ENCODE peak calls at places on chromosome 11, in seven cellular contexts. A is testis, V is transverse colon, R is Caco-2, L is stomach, H is colonic mucosa, T is A673. S is an unnamed sample. For H3K4me1, the result is how much of the 10 kb centered on the place peaks cover.

GRCh38 chr11:117193130-117194020 is 5.8 kb upstream of the TAGLN start:
- DNase-seq in A (no peak), V (no peak), R (no peak), L (no peak), H (no peak), T (no peak), S (no peak)

GRCh38 chr11:12232819-12233601 is 122.6 kb downstream of the MICAL2 start:
- DNase-seq in A (no peak), V (no peak), R (peak), L (no peak), H (no peak), T (no peak), S (no peak)

GRCh38 chr11:61555978-61556377 is 24.9 kb downstream of the SYT7 start:
- DNase-seq in A (no peak), V (no peak), R (no peak), L (no peak), H (no peak), T (no peak), S (no peak)

GRCh38 chr11:86147004-86147403 is 78.1 kb upstream of the PICALM start:
- DNase-seq in A (no peak), V (no peak), R (no peak), L (no peak), H (no peak), T (no peak), S (no peak)

GRCh38 chr11:34651551-34651950 is 30.7 kb downstream of the EHF start:
- DNase-seq in A (no peak), V (no peak), R (no peak), L (no peak), H (no peak), T (no peak), S (no peak)

GRCh38 chr11:126405374-126405773 is 49.9 kb downstream of the ST3GAL4 start:
- DNase-seq in A (no peak), V (peak), R (peak), L (peak), H (peak), T (no peak), S (no peak)

GRCh38 chr11:65594991-65595920 is at the start of gene KCNK7:
- DNase-seq in A (no peak), V (peak), R (no peak), L (no peak), H (no peak), T (no peak), S (no peak)

GRCh38 chr11:65417221-65417701 is 5.3 kb upstream of the NEAT1 start:
- DNase-seq in A (peak), V (peak), R (no peak), L (peak), H (no peak), T (no peak), S (peak)

GRCh38 chr11:134532176-134532920 is 120.3 kb upstream of the B3GAT1 start:
- DNase-seq in A (peak), V (no peak), R (no peak), L (peak), H (no peak), T (no peak), S (no peak)

GRCh38 chr11:78202733-78203167 is 14.0 kb downstream of the USP35 start:
- DNase-seq in A (no peak), V (no peak), R (no peak), L (no peak), H (no peak), T (no peak), S (peak)

GRCh38 chr11:122850076-122850631 is 11.9 kb downstream of the CRTAM start:
- DNase-seq in A (no peak), V (no peak), R (no peak), L (no peak), H (no peak), T (peak), S (no peak)

GRCh38 chr11:33266418-33267215 is 9.4 kb downstream of the HIPK3 start:
- DNase-seq in A (peak), V (no peak), R (peak), L (no peak), H (no peak), T (peak), S (peak)

GRCh38 chr11:95924414-95924760 is 480 bp upstream of the MTMR2 start:
- DNase-seq in A (no peak), V (no peak), R (no peak), L (no peak), H (peak), T (peak), S (no peak)

GRCh38 chr11:74347381-74347780 is 35.9 kb upstream of the P4HA3 start:
- DNase-seq in A (no peak), V (no peak), R (no peak), L (no peak), H (no peak), T (no peak), S (no peak)

GRCh38 chr11:79229047-79229446 is 211.8 kb downstream of the TENM4 start:
- DNase-seq in A (no peak), V (no peak), R (no peak), L (no peak), H (no peak), T (no peak), S (no peak)

GRCh38 chr11:61834278-61835004 is 6.3 kb downstream of the FADS2 start:
- DNase-seq in A (peak), V (no peak), R (no peak), L (no peak), H (peak), T (peak), S (no peak)

GRCh38 chr11:42647993-42648392 is 663.8 kb upstream of the API5 start:
- DNase-seq in A (no peak), V (no peak), R (no peak), L (no peak), H (no peak), T (no peak), S (no peak)

GRCh38 chr11:83006877-83007330 is 64.8 kb downstream of the RAB30 start:
- DNase-seq in A (no peak), V (no peak), R (no peak), L (no peak), H (no peak), T (no peak), S (peak)

GRCh38 chr11:14764899-14765527 is 121.4 kb downstream of the PDE3B start:
- DNase-seq in A (no peak), V (no peak), R (no peak), L (no peak), H (no peak), T (no peak), S (no peak)

GRCh38 chr11:47233989-47234668 is 14.5 kb downstream of the ACP2 start:
- DNase-seq in A (peak), V (peak), R (peak), L (no peak), H (no peak), T (peak), S (peak)

GRCh38 chr11:66868726-66869291 is 11.9 kb downstream of the LRFN4 start:
- DNase-seq in A (no peak), V (peak), R (peak), L (peak), H (peak), T (peak), S (peak)

GRCh38 chr11:1232328-1233321 is 9.8 kb downstream of the MUC5B start:
- DNase-seq in A (no peak), V (peak), R (no peak), L (no peak), H (peak), T (no peak), S (no peak)

GRCh38 chr11:96314326-96315050 is 28.5 kb downstream of the MAML2 start:
- DNase-seq in A (no peak), V (peak), R (no peak), L (no peak), H (peak), T (no peak), S (no peak)

GRCh38 chr11:22769081-22769480 is 60.5 kb downstream of the SVIP start:
- DNase-seq in A (no peak), V (no peak), R (no peak), L (no peak), H (no peak), T (no peak), S (no peak)

GRCh38 chr11:128411149-128411548 is 176.2 kb downstream of the ETS1 start:
- DNase-seq in A (no peak), V (no peak), R (no peak), L (no peak), H (no peak), T (no peak), S (no peak)

GRCh38 chr11:68328374-68329091 is 16.1 kb downstream of the LRP5 start:
- DNase-seq in A (peak), V (peak), R (no peak), L (peak), H (peak), T (peak), S (peak)

GRCh38 chr11:104122008-104122635 is 41.8 kb downstream of the PDGFD start:
- DNase-seq in A (no peak), V (no peak), R (no peak), L (no peak), H (no peak), T (no peak), S (peak)

GRCh38 chr11:1220941-1221721 is 1.7 kb upstream of the MUC5B start:
- DNase-seq in A (no peak), V (peak), R (no peak), L (no peak), H (peak), T (no peak), S (no peak)

GRCh38 chr11:26149585-26149984 is 182.3 kb upstream of the ANO3 start:
- DNase-seq in A (peak), V (no peak), R (no peak), L (no peak), H (no peak), T (no peak), S (no peak)

GRCh38 chr11:26144309-26144690 is 187.6 kb upstream of the ANO3 start:
- DNase-seq in A (no peak), V (no peak), R (no peak), L (no peak), H (no peak), T (no peak), S (no peak)

GRCh38 chr11:26150046-26150445 is 181.9 kb upstream of the ANO3 start:
- DNase-seq in A (no peak), V (no peak), R (no peak), L (no peak), H (no peak), T (no peak), S (no peak)
- TF ChIP-seq CTCF in A (no peak), V (no peak), R (no peak), L (no peak), H (no peak), T (no peak), S (no peak)

GRCh38 chr11:69541001-69541285 is 59.5 kb downstream of the LINC01488 start:
- DNase-seq in A (no peak), V (no peak), R (no peak), L (no peak), H (no peak), T (no peak), S (no peak)
- H3K4me1 ChIP-seq in A (under half), V (under half), R (under half), L (under half), H (under half), T (under half), S (under half)

GRCh38 chr11:111395081-111395480 is 16.0 kb upstream of the POU2AF1 start:
- DNase-seq in A (no peak), V (no peak), R (no peak), L (peak), H (no peak), T (no peak), S (peak)
- H3K4me3 ChIP-seq in A (no peak), V (no peak), R (no peak), L (no peak), H (no peak), T (no peak), S (no peak)

GRCh38 chr11:116189378-116190170 is 583.2 kb downstream of the BUD13 start:
- DNase-seq in A (no peak), V (no peak), R (no peak), L (no peak), H (no peak), T (no peak), S (no peak)
- TF ChIP-seq CTCF in A (no peak), V (no peak), R (no peak), L (no peak), H (no peak), T (no peak), S (no peak)

DNA sequence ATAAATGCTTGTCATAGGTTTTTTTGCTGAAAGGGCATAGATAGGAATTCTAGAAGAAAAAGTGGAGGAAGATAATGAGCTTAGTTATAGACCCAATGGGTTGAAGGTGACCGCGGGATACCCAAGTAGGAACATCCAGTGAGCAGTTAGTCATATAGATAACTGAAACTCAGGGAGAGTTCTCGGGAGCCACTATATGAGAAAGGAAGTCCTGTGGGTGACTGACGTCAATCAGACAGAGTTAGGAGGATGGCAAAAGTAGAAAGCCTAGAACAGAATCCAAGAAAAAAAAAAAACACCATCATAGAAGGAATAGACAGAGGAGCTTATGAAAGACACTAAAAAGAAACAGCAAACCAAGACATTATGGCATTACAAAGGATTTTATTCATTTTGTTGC is 1.6 kb upstream of the CNGA4 start:
- DNase-seq in A (no peak), V (no peak), R (no peak), L (no peak), H (no peak), T (no peak), S (no peak)
- H3K4me1 ChIP-seq in A (under half), V (under half), R (under half), L (under half), H (under half), T (under half), S (under half)

GRCh38 chr11:130190371-130190881 is 30.8 kb downstream of the ST14 start:
- DNase-seq in A (no peak), V (peak), R (no peak), L (no peak), H (peak), T (peak), S (no peak)
- H3K4me3 ChIP-seq in A (no peak), V (no peak), R (no peak), L (no peak), H (peak), T (no peak), S (no peak)

DNA sequence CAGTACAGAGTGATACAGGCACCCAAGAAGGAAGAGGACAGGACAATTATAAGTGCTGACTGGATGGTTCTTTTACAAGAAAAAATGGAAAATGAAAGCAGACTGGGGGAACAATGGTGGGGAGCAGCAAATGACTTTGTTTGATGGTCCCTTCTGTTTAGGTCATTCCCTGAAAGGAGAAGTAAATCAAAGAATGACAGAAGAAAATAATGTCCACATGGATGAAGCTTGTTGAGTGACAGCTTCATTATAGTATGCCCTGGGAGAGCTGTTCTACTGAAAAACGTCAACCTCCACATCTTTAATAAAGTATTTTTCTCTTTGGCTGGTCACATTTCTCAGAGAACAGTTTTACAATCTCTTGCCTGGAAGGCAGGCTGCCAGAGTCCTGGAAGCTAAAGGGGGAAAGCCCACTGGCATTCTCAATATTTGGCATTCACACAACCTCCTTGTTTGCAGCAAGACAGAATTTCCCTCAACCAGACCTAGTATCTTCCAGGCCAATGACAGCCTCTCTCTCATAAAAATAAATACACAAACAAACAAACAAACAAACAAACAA is 287.9 kb downstream of the SWAP70 start:
- DNase-seq in A (no peak), V (no peak), R (no peak), L (no peak), H (no peak), T (no peak), S (no peak)
- TF ChIP-seq CTCF in A (no peak), V (no peak), R (no peak), L (no peak), H (no peak), T (no peak), S (no peak)

GRCh38 chr11:76794371-76795284 is 11.5 kb downstream of the TSKU start:
- DNase-seq in A (no peak), V (no peak), R (no peak), L (no peak), H (no peak), T (no peak), S (no peak)

GRCh38 chr11:76791861-76792260 is 8.7 kb downstream of the TSKU start:
- DNase-seq in A (no peak), V (no peak), R (no peak), L (peak), H (no peak), T (peak), S (peak)

GRCh38 chr11:76792505-76793264 is 9.5 kb downstream of the TSKU start:
- DNase-seq in A (no peak), V (no peak), R (no peak), L (peak), H (no peak), T (no peak), S (no peak)

GRCh38 chr11:76793834-76794291 is 10.7 kb downstream of the TSKU start:
- DNase-seq in A (no peak), V (no peak), R (no peak), L (peak), H (no peak), T (no peak), S (no peak)

DNA sequence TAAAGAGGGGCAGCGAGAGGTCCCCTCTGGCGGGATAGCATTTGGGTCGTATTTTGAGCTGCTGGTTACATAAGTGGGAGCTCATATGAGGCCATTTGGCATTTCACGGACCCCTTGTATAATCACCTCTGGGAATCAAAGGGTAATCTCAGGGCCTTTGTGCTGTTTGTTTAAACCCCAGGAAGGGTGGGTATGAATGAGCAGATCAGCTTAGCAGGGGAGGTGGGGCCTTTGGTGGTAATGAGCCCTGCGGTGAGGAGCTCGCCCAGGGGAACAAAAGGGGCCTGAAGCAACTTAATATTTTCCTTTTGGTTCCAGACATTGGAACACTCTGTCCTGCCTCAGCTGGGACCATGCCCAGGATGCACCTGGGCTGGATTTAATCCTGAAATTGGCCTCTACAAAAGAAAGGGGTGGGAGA is 10.2 kb downstream of the TSKU start:
- DNase-seq in A (peak), V (no peak), R (no peak), L (peak), H (no peak), T (peak), S (peak)
- H3K4me1 ChIP-seq in A (under half), V (under half), R (under half), L (under half), H (under half), T (under half), S (under half)

GRCh38 chr11:2821891-2822290 is 63.7 kb downstream of the CDKN1C start:
- DNase-seq in A (no peak), V (no peak), R (no peak), L (no peak), H (no peak), T (no peak), S (no peak)
- H3K4me3 ChIP-seq in A (no peak), V (no peak), R (no peak), L (no peak), H (no peak), T (no peak), S (no peak)

GRCh38 chr11:2928605-2929510 is at the start of gene PHLDA2:
- DNase-seq in A (peak), V (peak), R (peak), L (peak), H (peak), T (peak), S (peak)
- TF ChIP-seq CTCF in A (no peak), V (no peak), R (no peak), L (no peak), H (no peak), T (no peak), S (no peak)

S was measured in body of pancreas.